ENCODE peak calls at places on chromosomes 2 and 18, in four cellular contexts. H is ascending aorta, M is epithelial cell of proximal tubule, S is body of pancreas. F is an unnamed sample.

GRCh38 chr2:131042161-131042775 is 51.0 kb downstream of the FAM168B start:
- DNase-seq in H (peak; percentile 37), M (no peak), S (no peak), F (no peak)

GRCh38 chr2:237702439-237703397 is 75.3 kb downstream of the LRRFIP1 start:
- DNase-seq in H (peak; percentile 80), M (no peak), S (peak; percentile 61), F (no peak)

GRCh38 chr2:39718483-39718882 is 52.8 kb downstream of the TMEM178A start:
- DNase-seq in H (no peak), M (no peak), S (no peak), F (no peak)

GRCh38 chr2:2842466-2842865 is 511.4 kb upstream of the MYT1L start:
- DNase-seq in H (peak; percentile 41), M (no peak), S (no peak), F (no peak)

GRCh38 chr18:76490701-76491171 is 4.3 kb downstream of the ZNF516 start:
- DNase-seq in H (no peak), M (no peak), S (peak; percentile 81), F (peak; percentile 46)

GRCh38 chr2:227819398-227819697 is 5.7 kb downstream of the CCL20 start:
- DNase-seq in H (no peak), M (peak; percentile 88), S (no peak), F (no peak)

GRCh38 chr18:2050702-2051201 is 520.6 kb downstream of the METTL4 start:
- DNase-seq in H (no peak), M (peak; percentile 92), S (no peak), F (no peak)

GRCh38 chr2:164514491-164514890 is 106.8 kb downstream of the GRB14 start:
- DNase-seq in H (no peak), M (peak; percentile 30), S (no peak), F (no peak)

GRCh38 chr2:40202798-40203400 is 249.0 kb downstream of the SLC8A1 start:
- DNase-seq in H (no peak), M (no peak), S (no peak), F (no peak)

GRCh38 chr2:96985181-96985580 is 1.2 kb downstream of the FAM178B start:
- DNase-seq in H (no peak), M (no peak), S (no peak), F (no peak)

GRCh38 chr2:223779877-223780276 is 57.5 kb downstream of the AP1S3 start:
- DNase-seq in H (no peak), M (no peak), S (no peak), F (peak; percentile 3)

GRCh38 chr2:69581774-69582581 is 61.6 kb downstream of the AAK1 start:
- DNase-seq in H (no peak), M (no peak), S (peak; percentile 67), F (no peak)

GRCh38 chr2:66553370-66553769 is 118.4 kb downstream of the MEIS1 start:
- DNase-seq in H (peak; percentile 77), M (no peak), S (peak; percentile 78), F (no peak)

GRCh38 chr2:140442319-140442718 is 1662.1 kb upstream of the NXPH2 start:
- DNase-seq in H (no peak), M (no peak), S (no peak), F (no peak)

GRCh38 chr18:8401606-8402005 is 207.6 kb upstream of the RAB12 start:
- DNase-seq in H (no peak), M (no peak), S (no peak), F (no peak)

GRCh38 chr2:141201161-141201560 is 929.7 kb downstream of the LRP1B start:
- DNase-seq in H (no peak), M (no peak), S (no peak), F (no peak)

GRCh38 chr2:238874330-238875050 is 26.6 kb downstream of the TWIST2 start:
- DNase-seq in H (no peak), M (no peak), S (no peak), F (no peak)

GRCh38 chr2:223084873-223085272 is 32.9 kb downstream of the KCNE4 start:
- DNase-seq in H (no peak), M (no peak), S (peak; percentile 75), F (no peak)

GRCh38 chr2:97645112-97645699 is 656 bp upstream of the COX5B start:
- DNase-seq in H (peak; percentile 75), M (no peak), S (no peak), F (no peak)

GRCh38 chr2:218881744-218882462 is 1.3 kb downstream of the WNT10A start:
- DNase-seq in H (no peak), M (no peak), S (no peak), F (no peak)

GRCh38 chr2:61967262-61967661 is 61.8 kb downstream of the COMMD1 start:
- DNase-seq in H (no peak), M (no peak), S (no peak), F (no peak)

GRCh38 chr2:169806586-169806985 is 7.9 kb downstream of the SSB start:
- DNase-seq in H (no peak), M (no peak), S (no peak), F (no peak)

GRCh38 chr18:52222211-52222610 is 117.8 kb upstream of the DCC start:
- DNase-seq in H (no peak), M (no peak), S (no peak), F (no peak)

GRCh38 chr2:221741496-221742211 is 169.6 kb upstream of the EPHA4 start:
- DNase-seq in H (no peak), M (no peak), S (no peak), F (no peak)

GRCh38 chr2:45256867-45257641 is 247.8 kb upstream of the SIX2 start:
- DNase-seq in H (no peak), M (no peak), S (no peak), F (no peak)

GRCh38 chr2:38409904-38410167 is 32.8 kb upstream of the ATL2 start:
- DNase-seq in H (no peak), M (no peak), S (no peak), F (no peak)

GRCh38 chr2:38406597-38407110 is 29.6 kb upstream of the ATL2 start:
- DNase-seq in H (no peak), M (no peak), S (no peak), F (no peak)

GRCh38 chr2:38409136-38409903 is 32.2 kb upstream of the ATL2 start:
- DNase-seq in H (no peak), M (no peak), S (peak; percentile 62), F (no peak)

GRCh38 chr2:38405917-38406596 is 29.0 kb upstream of the ATL2 start:
- DNase-seq in H (no peak), M (no peak), S (no peak), F (no peak)

GRCh38 chr2:38407111-38407682 is 30.1 kb upstream of the ATL2 start:
- DNase-seq in H (no peak), M (no peak), S (no peak), F (no peak)
- TF ChIP-seq CTCF in H (no peak), M (no peak), S (no peak), F (no peak)

DNA sequence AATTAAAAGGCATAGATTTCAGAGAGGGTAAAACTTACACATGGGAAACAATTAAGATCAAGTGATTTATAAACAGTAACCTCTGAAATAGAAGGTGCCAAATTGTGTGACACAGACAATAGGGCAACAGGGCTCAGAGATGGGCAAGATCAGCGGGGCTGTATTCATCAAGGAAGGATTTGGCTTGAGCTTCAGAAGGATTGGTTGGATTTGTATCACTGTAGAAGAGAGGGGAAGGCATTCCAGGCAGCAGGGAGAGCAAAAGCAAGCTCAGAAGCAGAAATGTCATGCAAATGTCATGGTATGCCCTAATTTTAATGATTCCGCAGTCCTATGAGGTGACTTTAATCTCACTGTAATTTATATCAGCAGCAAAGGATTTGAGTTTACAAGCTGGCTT is 415.0 kb upstream of the NRP2 start:
- DNase-seq in H (no peak), M (no peak), S (no peak), F (no peak)
- TF ChIP-seq CTCF in H (no peak), M (no peak), S (no peak), F (no peak)

GRCh38 chr2:225773143-225773542 is 373.6 kb downstream of the NYAP2 start:
- DNase-seq in H (no peak), M (no peak), S (no peak), F (no peak)

GRCh38 chr2:225765845-225766244 is 366.3 kb downstream of the NYAP2 start:
- DNase-seq in H (no peak), M (no peak), S (no peak), F (no peak)

GRCh38 chr2:225766431-225766830 is 366.9 kb downstream of the NYAP2 start:
- DNase-seq in H (no peak), M (peak; percentile 33), S (no peak), F (no peak)

GRCh38 chr2:225768741-225769140 is 369.2 kb downstream of the NYAP2 start:
- DNase-seq in H (no peak), M (no peak), S (no peak), F (no peak)

GRCh38 chr2:225771691-225772090 is 372.2 kb downstream of the NYAP2 start:
- DNase-seq in H (no peak), M (no peak), S (no peak), F (no peak)
- TF ChIP-seq CTCF in H (no peak), M (no peak), S (no peak), F (no peak)

DNA sequence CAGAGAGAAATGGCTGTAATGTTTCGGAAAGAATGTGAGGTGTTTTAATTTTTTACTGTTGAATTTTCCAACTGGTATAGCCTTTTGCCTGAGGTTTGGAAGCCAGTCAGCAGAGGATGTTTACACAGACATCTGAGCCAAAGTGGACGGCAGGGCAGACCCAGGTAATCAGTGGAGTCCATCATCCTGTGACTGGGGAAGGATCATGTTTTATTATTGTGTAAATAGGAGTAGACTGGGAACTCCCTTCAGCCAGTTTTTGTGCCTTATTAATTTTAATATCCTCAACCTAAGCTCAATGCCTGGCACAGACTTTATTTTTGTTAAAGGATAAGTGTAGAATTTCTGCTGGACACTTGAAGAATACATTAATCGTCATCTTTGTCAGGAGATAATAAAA is 142.0 kb upstream of the GAREM1 start:
- DNase-seq in H (no peak), M (no peak), S (no peak), F (no peak)
- TF ChIP-seq CTCF in H (no peak), M (no peak), S (no peak), F (no peak)

DNA sequence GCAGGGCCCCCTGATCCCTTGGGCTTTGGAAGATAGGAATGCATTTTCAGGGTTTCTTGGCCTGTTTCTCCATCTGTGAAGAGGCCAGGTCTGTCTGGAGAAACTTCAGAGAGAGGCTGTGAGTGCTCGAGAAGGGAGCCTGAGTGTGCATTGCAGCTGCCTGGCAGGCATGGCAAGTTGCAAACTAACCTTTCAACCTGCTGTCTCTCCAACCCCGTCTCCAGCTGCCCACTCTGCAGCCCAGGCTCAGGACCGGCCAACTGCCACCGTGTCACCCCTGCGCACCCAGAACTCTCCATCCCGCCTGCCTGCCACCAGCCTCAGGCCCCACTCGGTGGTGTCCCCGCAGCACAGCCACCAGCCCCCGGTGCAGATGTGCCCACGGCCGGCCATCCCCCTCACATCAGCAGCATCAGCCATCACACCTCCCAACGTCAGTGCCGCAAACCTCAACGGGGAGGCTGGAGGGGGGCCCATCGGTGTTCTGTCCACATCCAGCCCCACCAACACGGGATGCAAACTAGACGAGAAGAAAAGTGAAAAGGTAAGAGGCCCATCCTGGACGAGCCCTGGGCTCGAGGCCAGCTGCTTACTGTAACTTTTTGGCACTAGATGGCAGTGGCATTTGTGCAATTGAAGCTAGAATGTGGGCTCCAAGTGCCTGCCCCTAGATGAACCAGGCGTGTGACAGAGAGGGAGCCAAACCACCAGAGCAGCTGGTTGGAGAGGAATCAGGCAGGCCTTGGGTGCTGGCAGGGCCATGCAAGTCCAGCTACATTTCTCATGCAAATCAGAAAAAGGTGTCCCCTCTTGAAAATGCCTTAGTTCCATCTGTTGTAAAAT is 164.6 kb downstream of the SEPTIN10 start:
- DNase-seq in H (peak; percentile 71), M (no peak), S (no peak), F (no peak)
- TF ChIP-seq CTCF in H (no peak), M (peak; percentile 22), S (no peak), F (no peak)